ENCODE peak calls at places on chromosomes 13 and 19, in ten cellular contexts. One of them, this sample, is unnamed.

GRCh38 chr13:105153626-105154025 is 1381.8 kb downstream of the EFNB2 start:
- DNase-seq in body of pancreas: no peak
- DNase-seq in AG04450: no peak
- DNase-seq in stomach: no peak
- DNase-seq in endothelial cell of umbilical vein: no peak
- DNase-seq in fibroblast of pulmonary artery: no peak
- DNase-seq in uterus: no peak
- DNase-seq in tibial nerve: no peak
- DNase-seq in HAP-1: no peak
- DNase-seq in thyroid gland: no peak
- DNase-seq in this sample: no peak

GRCh38 chr19:7832009-7832408 is 2.0 kb downstream of the EVI5L start:
- DNase-seq in body of pancreas: no peak
- DNase-seq in AG04450: no peak
- DNase-seq in stomach: no peak
- DNase-seq in endothelial cell of umbilical vein: no peak
- DNase-seq in fibroblast of pulmonary artery: no peak
- DNase-seq in uterus: no peak
- DNase-seq in tibial nerve: no peak
- DNase-seq in HAP-1: no peak
- DNase-seq in thyroid gland: no peak
- DNase-seq in this sample: no peak

GRCh38 chr13:38002596-38002995 is 133.0 kb upstream of the TRPC4 start:
- DNase-seq in body of pancreas: no peak
- DNase-seq in AG04450: no peak
- DNase-seq in stomach: no peak
- DNase-seq in endothelial cell of umbilical vein: peak
- DNase-seq in fibroblast of pulmonary artery: no peak
- DNase-seq in uterus: no peak
- DNase-seq in tibial nerve: no peak
- DNase-seq in HAP-1: no peak
- DNase-seq in thyroid gland: no peak
- DNase-seq in this sample: no peak

GRCh38 chr19:54319049-54319448 is 6.1 kb upstream of the LILRA5 start:
- DNase-seq in body of pancreas: no peak
- DNase-seq in AG04450: no peak
- DNase-seq in stomach: no peak
- DNase-seq in endothelial cell of umbilical vein: no peak
- DNase-seq in fibroblast of pulmonary artery: no peak
- DNase-seq in uterus: no peak
- DNase-seq in tibial nerve: no peak
- DNase-seq in HAP-1: no peak
- DNase-seq in thyroid gland: no peak
- DNase-seq in this sample: no peak

GRCh38 chr19:15448014-15448777 is 1.6 kb downstream of the WIZ start:
- DNase-seq in body of pancreas: peak
- DNase-seq in AG04450: no peak
- DNase-seq in stomach: no peak
- DNase-seq in endothelial cell of umbilical vein: no peak
- DNase-seq in fibroblast of pulmonary artery: no peak
- DNase-seq in uterus: no peak
- DNase-seq in tibial nerve: no peak
- DNase-seq in HAP-1: peak
- DNase-seq in thyroid gland: no peak
- DNase-seq in this sample: peak

GRCh38 chr13:113186061-113186900 is 22.2 kb downstream of the PCID2 start:
- DNase-seq in body of pancreas: no peak
- DNase-seq in AG04450: no peak
- DNase-seq in stomach: no peak
- DNase-seq in endothelial cell of umbilical vein: no peak
- DNase-seq in fibroblast of pulmonary artery: no peak
- DNase-seq in uterus: no peak
- DNase-seq in tibial nerve: no peak
- DNase-seq in HAP-1: no peak
- DNase-seq in thyroid gland: no peak
- DNase-seq in this sample: no peak

GRCh38 chr19:10260141-10260584 is 8.1 kb downstream of the MRPL4 start:
- DNase-seq in body of pancreas: no peak
- DNase-seq in AG04450: no peak
- DNase-seq in stomach: peak
- DNase-seq in endothelial cell of umbilical vein: no peak
- DNase-seq in fibroblast of pulmonary artery: no peak
- DNase-seq in uterus: no peak
- DNase-seq in tibial nerve: no peak
- DNase-seq in HAP-1: no peak
- DNase-seq in thyroid gland: peak
- DNase-seq in this sample: no peak

GRCh38 chr13:35684432-35684831 is 207.9 kb upstream of the MAB21L1 start:
- DNase-seq in body of pancreas: no peak
- DNase-seq in AG04450: no peak
- DNase-seq in stomach: no peak
- DNase-seq in endothelial cell of umbilical vein: no peak
- DNase-seq in fibroblast of pulmonary artery: no peak
- DNase-seq in uterus: no peak
- DNase-seq in tibial nerve: no peak
- DNase-seq in HAP-1: no peak
- DNase-seq in thyroid gland: no peak
- DNase-seq in this sample: no peak

GRCh38 chr13:51781246-51782022 is 22.5 kb downstream of the DHRS12 start:
- DNase-seq in body of pancreas: peak
- DNase-seq in AG04450: no peak
- DNase-seq in stomach: peak
- DNase-seq in endothelial cell of umbilical vein: peak
- DNase-seq in fibroblast of pulmonary artery: peak
- DNase-seq in uterus: no peak
- DNase-seq in tibial nerve: no peak
- DNase-seq in HAP-1: no peak
- DNase-seq in thyroid gland: peak
- DNase-seq in this sample: no peak

GRCh38 chr13:33865945-33866344 is 48.0 kb downstream of the RFC3 start:
- DNase-seq in body of pancreas: no peak
- DNase-seq in AG04450: no peak
- DNase-seq in stomach: no peak
- DNase-seq in endothelial cell of umbilical vein: no peak
- DNase-seq in fibroblast of pulmonary artery: no peak
- DNase-seq in uterus: no peak
- DNase-seq in tibial nerve: no peak
- DNase-seq in HAP-1: no peak
- DNase-seq in thyroid gland: no peak
- DNase-seq in this sample: no peak

GRCh38 chr19:40348961-40349507 is 539 bp downstream of the PLD3 start:
- DNase-seq in body of pancreas: no peak
- DNase-seq in AG04450: no peak
- DNase-seq in stomach: no peak
- DNase-seq in endothelial cell of umbilical vein: peak
- DNase-seq in fibroblast of pulmonary artery: peak
- DNase-seq in uterus: no peak
- DNase-seq in tibial nerve: no peak
- DNase-seq in HAP-1: no peak
- DNase-seq in thyroid gland: no peak
- DNase-seq in this sample: no peak

GRCh38 chr19:2260341-2260751 is 4.1 kb upstream of the JSRP1 start:
- DNase-seq in body of pancreas: no peak
- DNase-seq in AG04450: no peak
- DNase-seq in stomach: no peak
- DNase-seq in endothelial cell of umbilical vein: no peak
- DNase-seq in fibroblast of pulmonary artery: no peak
- DNase-seq in uterus: no peak
- DNase-seq in tibial nerve: no peak
- DNase-seq in HAP-1: no peak
- DNase-seq in thyroid gland: no peak
- DNase-seq in this sample: no peak

GRCh38 chr19:36140289-36141038 is 598 bp downstream of the CAPNS1 start:
- DNase-seq in body of pancreas: peak
- DNase-seq in AG04450: no peak
- DNase-seq in stomach: peak
- DNase-seq in endothelial cell of umbilical vein: peak
- DNase-seq in fibroblast of pulmonary artery: peak
- DNase-seq in uterus: peak
- DNase-seq in tibial nerve: no peak
- DNase-seq in HAP-1: peak
- DNase-seq in thyroid gland: peak
- DNase-seq in this sample: no peak

GRCh38 chr13:95533545-95534135 is 18.9 kb upstream of the CLDN10 start:
- DNase-seq in body of pancreas: peak
- DNase-seq in AG04450: no peak
- DNase-seq in stomach: peak
- DNase-seq in endothelial cell of umbilical vein: peak
- DNase-seq in fibroblast of pulmonary artery: no peak
- DNase-seq in uterus: no peak
- DNase-seq in tibial nerve: no peak
- DNase-seq in HAP-1: peak
- DNase-seq in thyroid gland: no peak
- DNase-seq in this sample: no peak

GRCh38 chr19:41696402-41697197 is 8.5 kb upstream of the CEACAM7 start:
- DNase-seq in body of pancreas: no peak
- DNase-seq in AG04450: no peak
- DNase-seq in stomach: peak
- DNase-seq in endothelial cell of umbilical vein: peak
- DNase-seq in fibroblast of pulmonary artery: peak
- DNase-seq in uterus: no peak
- DNase-seq in tibial nerve: no peak
- DNase-seq in HAP-1: peak
- DNase-seq in thyroid gland: no peak
- DNase-seq in this sample: no peak

GRCh38 chr19:15702590-15702930 is 25.3 kb upstream of the OR10H2 start:
- DNase-seq in body of pancreas: peak
- DNase-seq in AG04450: no peak
- DNase-seq in stomach: peak
- DNase-seq in endothelial cell of umbilical vein: peak
- DNase-seq in fibroblast of pulmonary artery: peak
- DNase-seq in uterus: peak
- DNase-seq in tibial nerve: peak
- DNase-seq in HAP-1: peak
- DNase-seq in thyroid gland: peak
- DNase-seq in this sample: peak

DNA sequence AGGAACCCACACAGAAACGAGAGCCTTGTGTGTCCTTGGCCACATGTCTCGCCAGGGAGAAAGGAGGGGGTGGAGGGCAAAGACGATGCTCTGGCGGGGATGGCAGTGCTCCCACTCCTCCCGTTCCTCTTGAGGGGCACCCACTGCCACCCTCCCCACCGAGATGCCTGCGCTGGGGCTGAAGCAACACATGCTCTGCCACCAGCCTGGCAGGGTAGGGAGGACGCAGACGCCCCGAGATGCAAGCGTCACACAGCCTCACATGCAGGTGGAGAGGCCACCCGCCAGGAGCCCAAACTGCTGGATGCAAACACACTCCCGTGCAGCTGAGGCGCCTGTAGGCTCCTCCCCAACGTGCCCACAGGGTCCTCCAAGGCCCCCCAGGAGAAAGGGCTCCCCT is 2.7 kb downstream of the ADGRL1 start:
- DNase-seq in body of pancreas: no peak
- DNase-seq in AG04450: no peak
- DNase-seq in stomach: no peak
- DNase-seq in endothelial cell of umbilical vein: no peak
- DNase-seq in fibroblast of pulmonary artery: no peak
- DNase-seq in uterus: no peak
- DNase-seq in tibial nerve: no peak
- DNase-seq in HAP-1: no peak
- DNase-seq in thyroid gland: no peak
- DNase-seq in this sample: no peak
- H3K4me3 ChIP-seq in body of pancreas: no peak
- H3K4me3 ChIP-seq in AG04450: no peak
- H3K4me3 ChIP-seq in stomach: no peak
- H3K4me3 ChIP-seq in endothelial cell of umbilical vein: no peak
- H3K4me3 ChIP-seq in fibroblast of pulmonary artery: no peak
- H3K4me3 ChIP-seq in uterus: no peak
- H3K4me3 ChIP-seq in tibial nerve: no peak
- H3K4me3 ChIP-seq in HAP-1: no peak
- H3K4me3 ChIP-seq in thyroid gland: no peak
- H3K4me3 ChIP-seq in this sample: no peak

GRCh38 chr13:25046985-25047660 is 48.8 kb upstream of the PABPC3 start:
- DNase-seq in body of pancreas: no peak
- DNase-seq in AG04450: peak
- DNase-seq in stomach: no peak
- DNase-seq in endothelial cell of umbilical vein: no peak
- DNase-seq in fibroblast of pulmonary artery: peak
- DNase-seq in uterus: no peak
- DNase-seq in tibial nerve: no peak
- DNase-seq in HAP-1: no peak
- DNase-seq in thyroid gland: no peak
- DNase-seq in this sample: no peak
- H3K4me3 ChIP-seq in body of pancreas: no peak
- H3K4me3 ChIP-seq in AG04450: peak
- H3K4me3 ChIP-seq in stomach: peak
- H3K4me3 ChIP-seq in endothelial cell of umbilical vein: peak
- H3K4me3 ChIP-seq in fibroblast of pulmonary artery: peak
- H3K4me3 ChIP-seq in uterus: no peak
- H3K4me3 ChIP-seq in tibial nerve: peak
- H3K4me3 ChIP-seq in HAP-1: no peak
- H3K4me3 ChIP-seq in thyroid gland: no peak
- H3K4me3 ChIP-seq in this sample: no peak

DNA sequence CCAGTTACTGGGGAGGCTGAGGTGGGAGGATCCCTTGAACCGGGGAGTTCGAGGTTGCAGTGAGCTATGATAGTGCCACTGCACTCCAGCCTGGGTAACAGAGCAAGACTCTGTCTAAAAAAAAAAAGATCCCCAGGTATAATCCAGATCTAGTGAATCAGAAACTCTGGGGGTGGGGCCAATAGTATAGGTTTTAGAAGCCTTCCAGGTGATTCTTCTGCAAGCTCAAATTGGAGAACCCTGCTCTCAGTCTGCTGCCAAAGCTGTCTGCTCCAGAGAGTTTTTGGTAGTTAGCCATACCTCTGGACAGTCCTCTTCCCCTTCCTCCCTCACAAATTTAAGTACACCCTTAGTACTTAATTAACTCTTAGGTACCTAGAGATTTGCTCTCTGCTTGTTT is 28.0 kb downstream of the SERP2 start:
- DNase-seq in body of pancreas: no peak
- DNase-seq in AG04450: no peak
- DNase-seq in stomach: no peak
- DNase-seq in endothelial cell of umbilical vein: no peak
- DNase-seq in fibroblast of pulmonary artery: no peak
- DNase-seq in uterus: no peak
- DNase-seq in tibial nerve: no peak
- DNase-seq in HAP-1: no peak
- DNase-seq in thyroid gland: peak
- DNase-seq in this sample: no peak
- H3K4me3 ChIP-seq in body of pancreas: no peak
- H3K4me3 ChIP-seq in AG04450: no peak
- H3K4me3 ChIP-seq in stomach: no peak
- H3K4me3 ChIP-seq in endothelial cell of umbilical vein: no peak
- H3K4me3 ChIP-seq in fibroblast of pulmonary artery: no peak
- H3K4me3 ChIP-seq in uterus: no peak
- H3K4me3 ChIP-seq in tibial nerve: no peak
- H3K4me3 ChIP-seq in HAP-1: no peak
- H3K4me3 ChIP-seq in thyroid gland: no peak
- H3K4me3 ChIP-seq in this sample: no peak

GRCh38 chr19:19591133-19591825 is 27.2 kb downstream of the PBX4 start:
- DNase-seq in body of pancreas: peak
- DNase-seq in AG04450: peak
- DNase-seq in stomach: peak
- DNase-seq in endothelial cell of umbilical vein: no peak
- DNase-seq in fibroblast of pulmonary artery: peak
- DNase-seq in uterus: no peak
- DNase-seq in tibial nerve: no peak
- DNase-seq in HAP-1: peak
- DNase-seq in thyroid gland: peak
- DNase-seq in this sample: no peak
- H3K4me3 ChIP-seq in body of pancreas: no peak
- H3K4me3 ChIP-seq in AG04450: no peak
- H3K4me3 ChIP-seq in stomach: no peak
- H3K4me3 ChIP-seq in endothelial cell of umbilical vein: no peak
- H3K4me3 ChIP-seq in fibroblast of pulmonary artery: no peak
- H3K4me3 ChIP-seq in uterus: no peak
- H3K4me3 ChIP-seq in tibial nerve: no peak
- H3K4me3 ChIP-seq in HAP-1: no peak
- H3K4me3 ChIP-seq in thyroid gland: no peak
- H3K4me3 ChIP-seq in this sample: no peak